ENCODE peak calls at places on chromosomes 16 and 17, in ten cellular contexts. One of them, this sample, is unnamed.
A peak's percentile ranks its signal among the peaks of the same experiment; 100 is the strongest.

GRCh38 chr17:67994827-67995567 is 1.3 kb downstream of the C17orf58 start:
- DNase-seq in ACHN: peak; percentile 78
- DNase-seq in HL-60: no peak
- DNase-seq in stimulated activated CD4-positive, alpha-beta T cell treated with anti-CD3 and anti-CD28 coated beads, Interleukin-4, amount 100 ng/mL, for 24 hours: no peak
- DNase-seq in cardiac muscle cell: peak; percentile 71
- DNase-seq in bronchial epithelial cell: peak; percentile 80
- DNase-seq in ovary: no peak
- DNase-seq in stimulated activated CD8-positive, alpha-beta memory T cell treated with anti-CD3 and anti-CD28 coated beads, Interleukin-7, amount 100 ng/mL, for 1 hour: no peak
- DNase-seq in CD8-positive, alpha-beta memory T cell: no peak
- DNase-seq in foreskin keratinocyte: peak; percentile 54
- DNase-seq in this sample: peak; percentile 12

GRCh38 chr16:77951788-77952187 is 70.6 kb upstream of the CLEC3A start:
- DNase-seq in cardiac muscle cell: peak; percentile 1
- DNase-seq in ovary: no peak
- DNase-seq in stimulated activated CD4-positive, alpha-beta T cell treated with anti-CD3 and anti-CD28 coated beads, Interleukin-4, amount 100 ng/mL, for 24 hours: no peak
- DNase-seq in CD8-positive, alpha-beta memory T cell: no peak
- DNase-seq in bronchial epithelial cell: peak; percentile 14
- DNase-seq in ACHN: peak; percentile 39
- DNase-seq in stimulated activated CD8-positive, alpha-beta memory T cell treated with anti-CD3 and anti-CD28 coated beads, Interleukin-7, amount 100 ng/mL, for 1 hour: no peak
- DNase-seq in foreskin keratinocyte: no peak
- DNase-seq in HL-60: no peak
- DNase-seq in this sample: no peak

GRCh38 chr17:71446635-71447034 is 674.2 kb upstream of the SOX9 start:
- DNase-seq in foreskin keratinocyte: no peak
- DNase-seq in cardiac muscle cell: no peak
- DNase-seq in CD8-positive, alpha-beta memory T cell: no peak
- DNase-seq in ACHN: no peak
- DNase-seq in HL-60: no peak
- DNase-seq in ovary: no peak
- DNase-seq in stimulated activated CD8-positive, alpha-beta memory T cell treated with anti-CD3 and anti-CD28 coated beads, Interleukin-7, amount 100 ng/mL, for 1 hour: no peak
- DNase-seq in bronchial epithelial cell: peak; percentile 40
- DNase-seq in stimulated activated CD4-positive, alpha-beta T cell treated with anti-CD3 and anti-CD28 coated beads, Interleukin-4, amount 100 ng/mL, for 24 hours: no peak
- DNase-seq in this sample: no peak

GRCh38 chr16:47160422-47160821 is 16.7 kb upstream of the NETO2 start:
- DNase-seq in cardiac muscle cell: no peak
- DNase-seq in foreskin keratinocyte: no peak
- DNase-seq in stimulated activated CD8-positive, alpha-beta memory T cell treated with anti-CD3 and anti-CD28 coated beads, Interleukin-7, amount 100 ng/mL, for 1 hour: no peak
- DNase-seq in stimulated activated CD4-positive, alpha-beta T cell treated with anti-CD3 and anti-CD28 coated beads, Interleukin-4, amount 100 ng/mL, for 24 hours: no peak
- DNase-seq in ovary: no peak
- DNase-seq in CD8-positive, alpha-beta memory T cell: no peak
- DNase-seq in bronchial epithelial cell: no peak
- DNase-seq in ACHN: no peak
- DNase-seq in HL-60: no peak
- DNase-seq in this sample: no peak

GRCh38 chr17:77794846-77795245 is 163.7 kb upstream of the TNRC6C start:
- DNase-seq in ovary: no peak
- DNase-seq in stimulated activated CD4-positive, alpha-beta T cell treated with anti-CD3 and anti-CD28 coated beads, Interleukin-4, amount 100 ng/mL, for 24 hours: no peak
- DNase-seq in stimulated activated CD8-positive, alpha-beta memory T cell treated with anti-CD3 and anti-CD28 coated beads, Interleukin-7, amount 100 ng/mL, for 1 hour: no peak
- DNase-seq in HL-60: no peak
- DNase-seq in foreskin keratinocyte: no peak
- DNase-seq in cardiac muscle cell: no peak
- DNase-seq in CD8-positive, alpha-beta memory T cell: no peak
- DNase-seq in ACHN: no peak
- DNase-seq in bronchial epithelial cell: no peak
- DNase-seq in this sample: no peak

GRCh38 chr16:70592106-70592571 is 54.2 kb upstream of the IL34 start:
- DNase-seq in ACHN: no peak
- DNase-seq in stimulated activated CD4-positive, alpha-beta T cell treated with anti-CD3 and anti-CD28 coated beads, Interleukin-4, amount 100 ng/mL, for 24 hours: no peak
- DNase-seq in HL-60: no peak
- DNase-seq in CD8-positive, alpha-beta memory T cell: no peak
- DNase-seq in foreskin keratinocyte: no peak
- DNase-seq in stimulated activated CD8-positive, alpha-beta memory T cell treated with anti-CD3 and anti-CD28 coated beads, Interleukin-7, amount 100 ng/mL, for 1 hour: no peak
- DNase-seq in bronchial epithelial cell: no peak
- DNase-seq in ovary: no peak
- DNase-seq in cardiac muscle cell: no peak
- DNase-seq in this sample: no peak

GRCh38 chr16:24504467-24505345 is 34.7 kb upstream of the RBBP6 start:
- DNase-seq in cardiac muscle cell: peak; percentile 76
- DNase-seq in foreskin keratinocyte: no peak
- DNase-seq in CD8-positive, alpha-beta memory T cell: peak; percentile 59
- DNase-seq in bronchial epithelial cell: peak; percentile 66
- DNase-seq in HL-60: peak; percentile 60
- DNase-seq in ACHN: peak; percentile 68
- DNase-seq in stimulated activated CD8-positive, alpha-beta memory T cell treated with anti-CD3 and anti-CD28 coated beads, Interleukin-7, amount 100 ng/mL, for 1 hour: peak; percentile 20
- DNase-seq in ovary: no peak
- DNase-seq in stimulated activated CD4-positive, alpha-beta T cell treated with anti-CD3 and anti-CD28 coated beads, Interleukin-4, amount 100 ng/mL, for 24 hours: peak; percentile 65
- DNase-seq in this sample: peak; percentile 58

GRCh38 chr16:85600078-85600477 is 13.0 kb upstream of the GSE1 start:
- DNase-seq in stimulated activated CD4-positive, alpha-beta T cell treated with anti-CD3 and anti-CD28 coated beads, Interleukin-4, amount 100 ng/mL, for 24 hours: no peak
- DNase-seq in cardiac muscle cell: no peak
- DNase-seq in ACHN: no peak
- DNase-seq in HL-60: no peak
- DNase-seq in stimulated activated CD8-positive, alpha-beta memory T cell treated with anti-CD3 and anti-CD28 coated beads, Interleukin-7, amount 100 ng/mL, for 1 hour: no peak
- DNase-seq in CD8-positive, alpha-beta memory T cell: no peak
- DNase-seq in ovary: no peak
- DNase-seq in foreskin keratinocyte: no peak
- DNase-seq in bronchial epithelial cell: no peak
- DNase-seq in this sample: no peak

GRCh38 chr17:79859676-79860615 is 20.7 kb upstream of the CBX4 start:
- DNase-seq in ACHN: no peak
- DNase-seq in HL-60: no peak
- DNase-seq in cardiac muscle cell: no peak
- DNase-seq in foreskin keratinocyte: no peak
- DNase-seq in bronchial epithelial cell: no peak
- DNase-seq in stimulated activated CD8-positive, alpha-beta memory T cell treated with anti-CD3 and anti-CD28 coated beads, Interleukin-7, amount 100 ng/mL, for 1 hour: no peak
- DNase-seq in CD8-positive, alpha-beta memory T cell: no peak
- DNase-seq in ovary: no peak
- DNase-seq in stimulated activated CD4-positive, alpha-beta T cell treated with anti-CD3 and anti-CD28 coated beads, Interleukin-4, amount 100 ng/mL, for 24 hours: no peak
- DNase-seq in this sample: no peak

GRCh38 chr17:6512552-6512951 is 43.8 kb downstream of the PITPNM3 start:
- DNase-seq in stimulated activated CD8-positive, alpha-beta memory T cell treated with anti-CD3 and anti-CD28 coated beads, Interleukin-7, amount 100 ng/mL, for 1 hour: no peak
- DNase-seq in foreskin keratinocyte: no peak
- DNase-seq in cardiac muscle cell: no peak
- DNase-seq in HL-60: no peak
- DNase-seq in ACHN: no peak
- DNase-seq in ovary: no peak
- DNase-seq in CD8-positive, alpha-beta memory T cell: no peak
- DNase-seq in stimulated activated CD4-positive, alpha-beta T cell treated with anti-CD3 and anti-CD28 coated beads, Interleukin-4, amount 100 ng/mL, for 24 hours: no peak
- DNase-seq in bronchial epithelial cell: no peak
- DNase-seq in this sample: no peak

GRCh38 chr16:69477546-69477945 is 53.1 kb downstream of the CYB5B start:
- DNase-seq in stimulated activated CD8-positive, alpha-beta memory T cell treated with anti-CD3 and anti-CD28 coated beads, Interleukin-7, amount 100 ng/mL, for 1 hour: no peak
- DNase-seq in cardiac muscle cell: peak; percentile 53
- DNase-seq in HL-60: peak; percentile 47
- DNase-seq in ACHN: peak; percentile 54
- DNase-seq in ovary: no peak
- DNase-seq in stimulated activated CD4-positive, alpha-beta T cell treated with anti-CD3 and anti-CD28 coated beads, Interleukin-4, amount 100 ng/mL, for 24 hours: no peak
- DNase-seq in bronchial epithelial cell: no peak
- DNase-seq in CD8-positive, alpha-beta memory T cell: no peak
- DNase-seq in foreskin keratinocyte: no peak
- DNase-seq in this sample: no peak

GRCh38 chr17:10046259-10046658 is 141.2 kb upstream of the RCVRN start:
- DNase-seq in stimulated activated CD8-positive, alpha-beta memory T cell treated with anti-CD3 and anti-CD28 coated beads, Interleukin-7, amount 100 ng/mL, for 1 hour: no peak
- DNase-seq in stimulated activated CD4-positive, alpha-beta T cell treated with anti-CD3 and anti-CD28 coated beads, Interleukin-4, amount 100 ng/mL, for 24 hours: no peak
- DNase-seq in ACHN: no peak
- DNase-seq in ovary: no peak
- DNase-seq in bronchial epithelial cell: no peak
- DNase-seq in foreskin keratinocyte: no peak
- DNase-seq in HL-60: no peak
- DNase-seq in CD8-positive, alpha-beta memory T cell: no peak
- DNase-seq in cardiac muscle cell: no peak
- DNase-seq in this sample: no peak

GRCh38 chr17:2387086-2388019 is 13.5 kb downstream of the MNT start:
- DNase-seq in cardiac muscle cell: no peak
- DNase-seq in CD8-positive, alpha-beta memory T cell: no peak
- DNase-seq in HL-60: no peak
- DNase-seq in bronchial epithelial cell: no peak
- DNase-seq in ACHN: no peak
- DNase-seq in ovary: no peak
- DNase-seq in stimulated activated CD8-positive, alpha-beta memory T cell treated with anti-CD3 and anti-CD28 coated beads, Interleukin-7, amount 100 ng/mL, for 1 hour: no peak
- DNase-seq in stimulated activated CD4-positive, alpha-beta T cell treated with anti-CD3 and anti-CD28 coated beads, Interleukin-4, amount 100 ng/mL, for 24 hours: no peak
- DNase-seq in foreskin keratinocyte: no peak
- DNase-seq in this sample: no peak

GRCh38 chr16:59320657-59321056 is 586.5 kb upstream of the GOT2 start:
- DNase-seq in stimulated activated CD8-positive, alpha-beta memory T cell treated with anti-CD3 and anti-CD28 coated beads, Interleukin-7, amount 100 ng/mL, for 1 hour: no peak
- DNase-seq in CD8-positive, alpha-beta memory T cell: no peak
- DNase-seq in HL-60: no peak
- DNase-seq in foreskin keratinocyte: no peak
- DNase-seq in ovary: no peak
- DNase-seq in cardiac muscle cell: no peak
- DNase-seq in stimulated activated CD4-positive, alpha-beta T cell treated with anti-CD3 and anti-CD28 coated beads, Interleukin-4, amount 100 ng/mL, for 24 hours: no peak
- DNase-seq in ACHN: no peak
- DNase-seq in bronchial epithelial cell: no peak
- DNase-seq in this sample: no peak

GRCh38 chr16:18983565-18984424 is at the start of gene TMC7:
- DNase-seq in CD8-positive, alpha-beta memory T cell: no peak
- DNase-seq in ovary: peak; percentile 28
- DNase-seq in cardiac muscle cell: peak; percentile 83
- DNase-seq in foreskin keratinocyte: no peak
- DNase-seq in stimulated activated CD4-positive, alpha-beta T cell treated with anti-CD3 and anti-CD28 coated beads, Interleukin-4, amount 100 ng/mL, for 24 hours: no peak
- DNase-seq in bronchial epithelial cell: peak; percentile 70
- DNase-seq in stimulated activated CD8-positive, alpha-beta memory T cell treated with anti-CD3 and anti-CD28 coated beads, Interleukin-7, amount 100 ng/mL, for 1 hour: no peak
- DNase-seq in HL-60: peak; percentile 44
- DNase-seq in ACHN: peak; percentile 93
- DNase-seq in this sample: no peak

GRCh38 chr17:33954597-33954996 is 300.5 kb upstream of the CCL2 start:
- DNase-seq in stimulated activated CD4-positive, alpha-beta T cell treated with anti-CD3 and anti-CD28 coated beads, Interleukin-4, amount 100 ng/mL, for 24 hours: no peak
- DNase-seq in foreskin keratinocyte: no peak
- DNase-seq in bronchial epithelial cell: no peak
- DNase-seq in cardiac muscle cell: no peak
- DNase-seq in ovary: no peak
- DNase-seq in stimulated activated CD8-positive, alpha-beta memory T cell treated with anti-CD3 and anti-CD28 coated beads, Interleukin-7, amount 100 ng/mL, for 1 hour: no peak
- DNase-seq in ACHN: no peak
- DNase-seq in CD8-positive, alpha-beta memory T cell: no peak
- DNase-seq in HL-60: no peak
- DNase-seq in this sample: no peak

GRCh38 chr17:56594528-56595418 is 1.3 kb downstream of the NOG start:
- DNase-seq in bronchial epithelial cell: no peak
- DNase-seq in ACHN: peak; percentile 59
- DNase-seq in stimulated activated CD4-positive, alpha-beta T cell treated with anti-CD3 and anti-CD28 coated beads, Interleukin-4, amount 100 ng/mL, for 24 hours: peak; percentile 12
- DNase-seq in HL-60: peak; percentile 48
- DNase-seq in stimulated activated CD8-positive, alpha-beta memory T cell treated with anti-CD3 and anti-CD28 coated beads, Interleukin-7, amount 100 ng/mL, for 1 hour: no peak
- DNase-seq in CD8-positive, alpha-beta memory T cell: no peak
- DNase-seq in ovary: no peak
- DNase-seq in foreskin keratinocyte: peak; percentile 19
- DNase-seq in cardiac muscle cell: no peak
- DNase-seq in this sample: peak; percentile 59

GRCh38 chr17:21686165-21687015 is 5.9 kb upstream of the KCNJ18 start:
- DNase-seq in stimulated activated CD8-positive, alpha-beta memory T cell treated with anti-CD3 and anti-CD28 coated beads, Interleukin-7, amount 100 ng/mL, for 1 hour: no peak
- DNase-seq in stimulated activated CD4-positive, alpha-beta T cell treated with anti-CD3 and anti-CD28 coated beads, Interleukin-4, amount 100 ng/mL, for 24 hours: no peak
- DNase-seq in CD8-positive, alpha-beta memory T cell: no peak
- DNase-seq in foreskin keratinocyte: no peak
- DNase-seq in HL-60: no peak
- DNase-seq in cardiac muscle cell: no peak
- DNase-seq in bronchial epithelial cell: no peak
- DNase-seq in ovary: no peak
- DNase-seq in ACHN: no peak
- DNase-seq in this sample: no peak

GRCh38 chr17:2602597-2603017 is 9.2 kb downstream of the PAFAH1B1 start:
- DNase-seq in HL-60: no peak
- DNase-seq in cardiac muscle cell: no peak
- DNase-seq in CD8-positive, alpha-beta memory T cell: no peak
- DNase-seq in ovary: no peak
- DNase-seq in stimulated activated CD4-positive, alpha-beta T cell treated with anti-CD3 and anti-CD28 coated beads, Interleukin-4, amount 100 ng/mL, for 24 hours: no peak
- DNase-seq in ACHN: no peak
- DNase-seq in bronchial epithelial cell: peak; percentile 70
- DNase-seq in stimulated activated CD8-positive, alpha-beta memory T cell treated with anti-CD3 and anti-CD28 coated beads, Interleukin-7, amount 100 ng/mL, for 1 hour: no peak
- DNase-seq in foreskin keratinocyte: no peak
- DNase-seq in this sample: no peak

GRCh38 chr17:55990332-55991006 is 162.8 kb upstream of the ANKFN1 start:
- DNase-seq in stimulated activated CD8-positive, alpha-beta memory T cell treated with anti-CD3 and anti-CD28 coated beads, Interleukin-7, amount 100 ng/mL, for 1 hour: no peak
- DNase-seq in cardiac muscle cell: no peak
- DNase-seq in stimulated activated CD4-positive, alpha-beta T cell treated with anti-CD3 and anti-CD28 coated beads, Interleukin-4, amount 100 ng/mL, for 24 hours: no peak
- DNase-seq in HL-60: no peak
- DNase-seq in CD8-positive, alpha-beta memory T cell: no peak
- DNase-seq in foreskin keratinocyte: no peak
- DNase-seq in bronchial epithelial cell: no peak
- DNase-seq in ovary: no peak
- DNase-seq in ACHN: no peak
- DNase-seq in this sample: no peak

GRCh38 chr16:86572041-86572521 is 5.5 kb downstream of the FOXC2 start:
- DNase-seq in stimulated activated CD8-positive, alpha-beta memory T cell treated with anti-CD3 and anti-CD28 coated beads, Interleukin-7, amount 100 ng/mL, for 1 hour: no peak
- DNase-seq in cardiac muscle cell: no peak
- DNase-seq in stimulated activated CD4-positive, alpha-beta T cell treated with anti-CD3 and anti-CD28 coated beads, Interleukin-4, amount 100 ng/mL, for 24 hours: no peak
- DNase-seq in bronchial epithelial cell: no peak
- DNase-seq in HL-60: no peak
- DNase-seq in foreskin keratinocyte: no peak
- DNase-seq in CD8-positive, alpha-beta memory T cell: no peak
- DNase-seq in ovary: no peak
- DNase-seq in ACHN: no peak
- DNase-seq in this sample: no peak

GRCh38 chr17:42180922-42181850 is at the start of gene KCNH4:
- DNase-seq in ACHN: peak; percentile 87
- DNase-seq in stimulated activated CD4-positive, alpha-beta T cell treated with anti-CD3 and anti-CD28 coated beads, Interleukin-4, amount 100 ng/mL, for 24 hours: peak; percentile 90
- DNase-seq in HL-60: peak; percentile 92
- DNase-seq in stimulated activated CD8-positive, alpha-beta memory T cell treated with anti-CD3 and anti-CD28 coated beads, Interleukin-7, amount 100 ng/mL, for 1 hour: peak; percentile 53
- DNase-seq in ovary: no peak
- DNase-seq in cardiac muscle cell: peak; percentile 78
- DNase-seq in bronchial epithelial cell: peak; percentile 20
- DNase-seq in CD8-positive, alpha-beta memory T cell: peak; percentile 86
- DNase-seq in foreskin keratinocyte: no peak
- DNase-seq in this sample: peak; percentile 85

GRCh38 chr16:89842471-89843408 is 14.5 kb downstream of the SPIRE2 start:
- DNase-seq in CD8-positive, alpha-beta memory T cell: no peak
- DNase-seq in stimulated activated CD4-positive, alpha-beta T cell treated with anti-CD3 and anti-CD28 coated beads, Interleukin-4, amount 100 ng/mL, for 24 hours: no peak
- DNase-seq in bronchial epithelial cell: no peak
- DNase-seq in ovary: no peak
- DNase-seq in HL-60: peak; percentile 13
- DNase-seq in stimulated activated CD8-positive, alpha-beta memory T cell treated with anti-CD3 and anti-CD28 coated beads, Interleukin-7, amount 100 ng/mL, for 1 hour: no peak
- DNase-seq in foreskin keratinocyte: peak; percentile 50
- DNase-seq in cardiac muscle cell: peak; percentile 27
- DNase-seq in ACHN: peak; percentile 80
- DNase-seq in this sample: no peak

GRCh38 chr17:17700251-17700969 is 19.2 kb downstream of the RAI1 start:
- DNase-seq in cardiac muscle cell: no peak
- DNase-seq in ACHN: no peak
- DNase-seq in foreskin keratinocyte: no peak
- DNase-seq in CD8-positive, alpha-beta memory T cell: no peak
- DNase-seq in stimulated activated CD8-positive, alpha-beta memory T cell treated with anti-CD3 and anti-CD28 coated beads, Interleukin-7, amount 100 ng/mL, for 1 hour: no peak
- DNase-seq in bronchial epithelial cell: no peak
- DNase-seq in ovary: no peak
- DNase-seq in stimulated activated CD4-positive, alpha-beta T cell treated with anti-CD3 and anti-CD28 coated beads, Interleukin-4, amount 100 ng/mL, for 24 hours: no peak
- DNase-seq in HL-60: no peak
- DNase-seq in this sample: no peak

GRCh38 chr16:4048481-4048880 is 67.8 kb downstream of the ADCY9 start:
- DNase-seq in bronchial epithelial cell: no peak
- DNase-seq in CD8-positive, alpha-beta memory T cell: no peak
- DNase-seq in stimulated activated CD8-positive, alpha-beta memory T cell treated with anti-CD3 and anti-CD28 coated beads, Interleukin-7, amount 100 ng/mL, for 1 hour: no peak
- DNase-seq in ovary: no peak
- DNase-seq in cardiac muscle cell: no peak
- DNase-seq in stimulated activated CD4-positive, alpha-beta T cell treated with anti-CD3 and anti-CD28 coated beads, Interleukin-4, amount 100 ng/mL, for 24 hours: no peak
- DNase-seq in HL-60: no peak
- DNase-seq in foreskin keratinocyte: no peak
- DNase-seq in ACHN: no peak
- DNase-seq in this sample: no peak

GRCh38 chr17:35486920-35487727 is 38.6 kb upstream of the SLFN13 start:
- DNase-seq in ovary: peak; percentile 38
- DNase-seq in HL-60: peak; percentile 94
- DNase-seq in foreskin keratinocyte: peak; percentile 7
- DNase-seq in CD8-positive, alpha-beta memory T cell: peak; percentile 84
- DNase-seq in bronchial epithelial cell: peak; percentile 79
- DNase-seq in stimulated activated CD4-positive, alpha-beta T cell treated with anti-CD3 and anti-CD28 coated beads, Interleukin-4, amount 100 ng/mL, for 24 hours: peak; percentile 88
- DNase-seq in ACHN: peak; percentile 32
- DNase-seq in cardiac muscle cell: peak; percentile 90
- DNase-seq in stimulated activated CD8-positive, alpha-beta memory T cell treated with anti-CD3 and anti-CD28 coated beads, Interleukin-7, amount 100 ng/mL, for 1 hour: peak; percentile 48
- DNase-seq in this sample: peak; percentile 83

GRCh38 chr17:67272312-67273050 is 27.5 kb upstream of the HELZ start:
- DNase-seq in stimulated activated CD8-positive, alpha-beta memory T cell treated with anti-CD3 and anti-CD28 coated beads, Interleukin-7, amount 100 ng/mL, for 1 hour: no peak
- DNase-seq in CD8-positive, alpha-beta memory T cell: no peak
- DNase-seq in foreskin keratinocyte: no peak
- DNase-seq in ACHN: no peak
- DNase-seq in bronchial epithelial cell: no peak
- DNase-seq in stimulated activated CD4-positive, alpha-beta T cell treated with anti-CD3 and anti-CD28 coated beads, Interleukin-4, amount 100 ng/mL, for 24 hours: no peak
- DNase-seq in cardiac muscle cell: peak; percentile 25
- DNase-seq in HL-60: peak; percentile 7
- DNase-seq in ovary: no peak
- DNase-seq in this sample: no peak

GRCh38 chr16:63714876-63715275 is 1407.0 kb downstream of the CDH11 start:
- DNase-seq in cardiac muscle cell: no peak
- DNase-seq in ACHN: no peak
- DNase-seq in stimulated activated CD4-positive, alpha-beta T cell treated with anti-CD3 and anti-CD28 coated beads, Interleukin-4, amount 100 ng/mL, for 24 hours: no peak
- DNase-seq in HL-60: no peak
- DNase-seq in CD8-positive, alpha-beta memory T cell: no peak
- DNase-seq in foreskin keratinocyte: no peak
- DNase-seq in bronchial epithelial cell: no peak
- DNase-seq in ovary: no peak
- DNase-seq in stimulated activated CD8-positive, alpha-beta memory T cell treated with anti-CD3 and anti-CD28 coated beads, Interleukin-7, amount 100 ng/mL, for 1 hour: no peak
- DNase-seq in this sample: no peak

This sample was measured in CD4-positive, CD25-positive, alpha-beta regulatory T cell.